ENCODE peak calls at places on chromosomes 11 and 22, in ten cellular contexts. One of them, this sample, is unnamed.

GRCh38 chr22:24775769-24776492 is 1.4 kb upstream of the PIWIL3 start:
- DNase-seq in EL: peak
- DNase-seq in astrocyte of the hippocampus: no peak
- DNase-seq in amygdala: no peak
- DNase-seq in AG20443: no peak
- DNase-seq in activated T-cell treated with anti-CD3 and anti-CD28 coated beads for 24 hours: no peak
- DNase-seq in A549: no peak
- DNase-seq in chondrocyte: no peak
- DNase-seq in body of pancreas: no peak
- DNase-seq in RWPE1: no peak
- DNase-seq in this sample: peak

GRCh38 chr22:23256986-23257888 is 76.9 kb downstream of the BCR start:
- DNase-seq in EL: peak
- DNase-seq in astrocyte of the hippocampus: no peak
- DNase-seq in amygdala: no peak
- DNase-seq in AG20443: peak
- DNase-seq in activated T-cell treated with anti-CD3 and anti-CD28 coated beads for 24 hours: no peak
- DNase-seq in A549: no peak
- DNase-seq in chondrocyte: no peak
- DNase-seq in body of pancreas: peak
- DNase-seq in RWPE1: peak
- DNase-seq in this sample: peak

GRCh38 chr11:111606986-111607385 is 4.7 kb downstream of the SIK2 start:
- DNase-seq in EL: peak
- DNase-seq in astrocyte of the hippocampus: no peak
- DNase-seq in amygdala: no peak
- DNase-seq in AG20443: no peak
- DNase-seq in activated T-cell treated with anti-CD3 and anti-CD28 coated beads for 24 hours: no peak
- DNase-seq in A549: no peak
- DNase-seq in chondrocyte: no peak
- DNase-seq in body of pancreas: no peak
- DNase-seq in RWPE1: no peak
- DNase-seq in this sample: no peak

GRCh38 chr11:86487670-86488069 is 113.0 kb downstream of the CCDC81 start:
- DNase-seq in EL: no peak
- DNase-seq in astrocyte of the hippocampus: no peak
- DNase-seq in amygdala: no peak
- DNase-seq in AG20443: no peak
- DNase-seq in activated T-cell treated with anti-CD3 and anti-CD28 coated beads for 24 hours: no peak
- DNase-seq in A549: no peak
- DNase-seq in chondrocyte: no peak
- DNase-seq in body of pancreas: no peak
- DNase-seq in RWPE1: no peak
- DNase-seq in this sample: no peak

GRCh38 chr22:44384563-44384940 is 71.8 kb upstream of the SHISAL1 start:
- DNase-seq in EL: no peak
- DNase-seq in astrocyte of the hippocampus: no peak
- DNase-seq in amygdala: no peak
- DNase-seq in AG20443: no peak
- DNase-seq in activated T-cell treated with anti-CD3 and anti-CD28 coated beads for 24 hours: no peak
- DNase-seq in A549: no peak
- DNase-seq in chondrocyte: peak
- DNase-seq in body of pancreas: no peak
- DNase-seq in RWPE1: no peak
- DNase-seq in this sample: no peak

GRCh38 chr22:41975299-41976069 is 6.2 kb downstream of the SEPTIN3 start:
- DNase-seq in EL: no peak
- DNase-seq in astrocyte of the hippocampus: no peak
- DNase-seq in amygdala: no peak
- DNase-seq in AG20443: no peak
- DNase-seq in activated T-cell treated with anti-CD3 and anti-CD28 coated beads for 24 hours: no peak
- DNase-seq in A549: no peak
- DNase-seq in chondrocyte: no peak
- DNase-seq in body of pancreas: no peak
- DNase-seq in RWPE1: no peak
- DNase-seq in this sample: no peak

GRCh38 chr22:46576556-46577351 is 39.3 kb upstream of the CELSR1 start:
- DNase-seq in EL: peak
- DNase-seq in astrocyte of the hippocampus: peak
- DNase-seq in amygdala: no peak
- DNase-seq in AG20443: peak
- DNase-seq in activated T-cell treated with anti-CD3 and anti-CD28 coated beads for 24 hours: peak
- DNase-seq in A549: peak
- DNase-seq in chondrocyte: peak
- DNase-seq in body of pancreas: peak
- DNase-seq in RWPE1: peak
- DNase-seq in this sample: peak

GRCh38 chr11:134686418-134686817 is 274.4 kb upstream of the B3GAT1 start:
- DNase-seq in EL: no peak
- DNase-seq in astrocyte of the hippocampus: peak
- DNase-seq in amygdala: no peak
- DNase-seq in AG20443: no peak
- DNase-seq in activated T-cell treated with anti-CD3 and anti-CD28 coated beads for 24 hours: no peak
- DNase-seq in A549: no peak
- DNase-seq in chondrocyte: no peak
- DNase-seq in body of pancreas: no peak
- DNase-seq in RWPE1: no peak
- DNase-seq in this sample: no peak

GRCh38 chr22:49966716-49967332 is 6.3 kb downstream of the PIM3 start:
- DNase-seq in EL: no peak
- DNase-seq in astrocyte of the hippocampus: peak
- DNase-seq in amygdala: no peak
- DNase-seq in AG20443: no peak
- DNase-seq in activated T-cell treated with anti-CD3 and anti-CD28 coated beads for 24 hours: no peak
- DNase-seq in A549: no peak
- DNase-seq in chondrocyte: no peak
- DNase-seq in body of pancreas: peak
- DNase-seq in RWPE1: no peak
- DNase-seq in this sample: no peak

GRCh38 chr11:13120691-13121090 is 111.6 kb downstream of the RASSF10 start:
- DNase-seq in EL: peak
- DNase-seq in astrocyte of the hippocampus: no peak
- DNase-seq in amygdala: no peak
- DNase-seq in AG20443: no peak
- DNase-seq in activated T-cell treated with anti-CD3 and anti-CD28 coated beads for 24 hours: no peak
- DNase-seq in A549: no peak
- DNase-seq in chondrocyte: no peak
- DNase-seq in body of pancreas: no peak
- DNase-seq in RWPE1: peak
- DNase-seq in this sample: peak

GRCh38 chr11:78256962-78257361 is 68.2 kb downstream of the USP35 start:
- DNase-seq in EL: peak
- DNase-seq in astrocyte of the hippocampus: peak
- DNase-seq in amygdala: no peak
- DNase-seq in AG20443: peak
- DNase-seq in activated T-cell treated with anti-CD3 and anti-CD28 coated beads for 24 hours: no peak
- DNase-seq in A549: no peak
- DNase-seq in chondrocyte: no peak
- DNase-seq in body of pancreas: peak
- DNase-seq in RWPE1: no peak
- DNase-seq in this sample: peak

GRCh38 chr22:50200333-50201190 is at the start of gene SELENOO:
- DNase-seq in EL: peak
- DNase-seq in astrocyte of the hippocampus: peak
- DNase-seq in amygdala: peak
- DNase-seq in AG20443: peak
- DNase-seq in activated T-cell treated with anti-CD3 and anti-CD28 coated beads for 24 hours: peak
- DNase-seq in A549: peak
- DNase-seq in chondrocyte: no peak
- DNase-seq in body of pancreas: peak
- DNase-seq in RWPE1: peak
- DNase-seq in this sample: peak

GRCh38 chr22:41341990-41342389 is 39.8 kb upstream of the TEF start:
- DNase-seq in EL: no peak
- DNase-seq in astrocyte of the hippocampus: no peak
- DNase-seq in amygdala: no peak
- DNase-seq in AG20443: no peak
- DNase-seq in activated T-cell treated with anti-CD3 and anti-CD28 coated beads for 24 hours: peak
- DNase-seq in A549: no peak
- DNase-seq in chondrocyte: no peak
- DNase-seq in body of pancreas: no peak
- DNase-seq in RWPE1: no peak
- DNase-seq in this sample: no peak

GRCh38 chr11:92782806-92783205 is 186.6 kb upstream of the MTNR1B start:
- DNase-seq in EL: no peak
- DNase-seq in astrocyte of the hippocampus: peak
- DNase-seq in amygdala: no peak
- DNase-seq in AG20443: no peak
- DNase-seq in activated T-cell treated with anti-CD3 and anti-CD28 coated beads for 24 hours: no peak
- DNase-seq in A549: no peak
- DNase-seq in chondrocyte: no peak
- DNase-seq in body of pancreas: no peak
- DNase-seq in RWPE1: no peak
- DNase-seq in this sample: no peak

GRCh38 chr11:86502137-86502536 is 127.5 kb downstream of the CCDC81 start:
- DNase-seq in EL: no peak
- DNase-seq in astrocyte of the hippocampus: no peak
- DNase-seq in amygdala: no peak
- DNase-seq in AG20443: no peak
- DNase-seq in activated T-cell treated with anti-CD3 and anti-CD28 coated beads for 24 hours: no peak
- DNase-seq in A549: no peak
- DNase-seq in chondrocyte: no peak
- DNase-seq in body of pancreas: no peak
- DNase-seq in RWPE1: no peak
- DNase-seq in this sample: peak

GRCh38 chr11:112163875-112164521 is at the start of gene IL18:
- DNase-seq in EL: no peak
- DNase-seq in astrocyte of the hippocampus: no peak
- DNase-seq in amygdala: peak
- DNase-seq in AG20443: peak
- DNase-seq in activated T-cell treated with anti-CD3 and anti-CD28 coated beads for 24 hours: no peak
- DNase-seq in A549: peak
- DNase-seq in chondrocyte: no peak
- DNase-seq in body of pancreas: peak
- DNase-seq in RWPE1: peak
- DNase-seq in this sample: peak

GRCh38 chr11:65529475-65530156 is 4.7 kb downstream of the SCYL1 start:
- DNase-seq in EL: no peak
- DNase-seq in astrocyte of the hippocampus: no peak
- DNase-seq in amygdala: no peak
- DNase-seq in AG20443: no peak
- DNase-seq in activated T-cell treated with anti-CD3 and anti-CD28 coated beads for 24 hours: no peak
- DNase-seq in A549: no peak
- DNase-seq in chondrocyte: no peak
- DNase-seq in body of pancreas: no peak
- DNase-seq in RWPE1: no peak
- DNase-seq in this sample: no peak

GRCh38 chr11:76219243-76219642 is 12.9 kb upstream of the WNT11 start:
- DNase-seq in EL: no peak
- DNase-seq in astrocyte of the hippocampus: no peak
- DNase-seq in amygdala: no peak
- DNase-seq in AG20443: no peak
- DNase-seq in activated T-cell treated with anti-CD3 and anti-CD28 coated beads for 24 hours: no peak
- DNase-seq in A549: no peak
- DNase-seq in chondrocyte: no peak
- DNase-seq in body of pancreas: no peak
- DNase-seq in RWPE1: no peak
- DNase-seq in this sample: no peak

GRCh38 chr11:31199403-31199802 is 170.1 kb downstream of the DCDC1 start:
- DNase-seq in EL: no peak
- DNase-seq in astrocyte of the hippocampus: peak
- DNase-seq in amygdala: no peak
- DNase-seq in AG20443: no peak
- DNase-seq in activated T-cell treated with anti-CD3 and anti-CD28 coated beads for 24 hours: no peak
- DNase-seq in A549: no peak
- DNase-seq in chondrocyte: no peak
- DNase-seq in body of pancreas: no peak
- DNase-seq in RWPE1: no peak
- DNase-seq in this sample: no peak

GRCh38 chr11:12232819-12233601 is 122.6 kb downstream of the MICAL2 start:
- DNase-seq in EL: peak
- DNase-seq in astrocyte of the hippocampus: peak
- DNase-seq in amygdala: no peak
- DNase-seq in AG20443: peak
- DNase-seq in activated T-cell treated with anti-CD3 and anti-CD28 coated beads for 24 hours: no peak
- DNase-seq in A549: peak
- DNase-seq in chondrocyte: no peak
- DNase-seq in body of pancreas: no peak
- DNase-seq in RWPE1: peak
- DNase-seq in this sample: peak

GRCh38 chr11:78190871-78191538 is 2.3 kb downstream of the USP35 start:
- DNase-seq in EL: no peak
- DNase-seq in astrocyte of the hippocampus: no peak
- DNase-seq in amygdala: no peak
- DNase-seq in AG20443: no peak
- DNase-seq in activated T-cell treated with anti-CD3 and anti-CD28 coated beads for 24 hours: no peak
- DNase-seq in A549: no peak
- DNase-seq in chondrocyte: no peak
- DNase-seq in body of pancreas: peak
- DNase-seq in RWPE1: no peak
- DNase-seq in this sample: no peak

GRCh38 chr22:32905400-32905799 is 103.9 kb downstream of the TIMP3 start:
- DNase-seq in EL: no peak
- DNase-seq in astrocyte of the hippocampus: peak
- DNase-seq in amygdala: no peak
- DNase-seq in AG20443: no peak
- DNase-seq in activated T-cell treated with anti-CD3 and anti-CD28 coated beads for 24 hours: no peak
- DNase-seq in A549: no peak
- DNase-seq in chondrocyte: no peak
- DNase-seq in body of pancreas: no peak
- DNase-seq in RWPE1: no peak
- DNase-seq in this sample: no peak

GRCh38 chr11:74636633-74637184 is 44.3 kb downstream of the POLD3 start:
- DNase-seq in EL: peak
- DNase-seq in astrocyte of the hippocampus: peak
- DNase-seq in amygdala: no peak
- DNase-seq in AG20443: peak
- DNase-seq in activated T-cell treated with anti-CD3 and anti-CD28 coated beads for 24 hours: no peak
- DNase-seq in A549: peak
- DNase-seq in chondrocyte: no peak
- DNase-seq in body of pancreas: no peak
- DNase-seq in RWPE1: peak
- DNase-seq in this sample: peak

GRCh38 chr11:107999759-108000455 is 8.8 kb upstream of the CUL5 start:
- DNase-seq in EL: peak
- DNase-seq in astrocyte of the hippocampus: peak
- DNase-seq in amygdala: no peak
- DNase-seq in AG20443: peak
- DNase-seq in activated T-cell treated with anti-CD3 and anti-CD28 coated beads for 24 hours: no peak
- DNase-seq in A549: peak
- DNase-seq in chondrocyte: no peak
- DNase-seq in body of pancreas: peak
- DNase-seq in RWPE1: peak
- DNase-seq in this sample: peak

GRCh38 chr11:119205080-119205479 is 1.1 kb upstream of the CBL start:
- DNase-seq in EL: no peak
- DNase-seq in astrocyte of the hippocampus: no peak
- DNase-seq in amygdala: no peak
- DNase-seq in AG20443: no peak
- DNase-seq in activated T-cell treated with anti-CD3 and anti-CD28 coated beads for 24 hours: no peak
- DNase-seq in A549: no peak
- DNase-seq in chondrocyte: peak
- DNase-seq in body of pancreas: no peak
- DNase-seq in RWPE1: no peak
- DNase-seq in this sample: no peak

GRCh38 chr11:78801161-78801884 is 226.7 kb upstream of the NARS2 start:
- DNase-seq in EL: peak
- DNase-seq in astrocyte of the hippocampus: peak
- DNase-seq in amygdala: no peak
- DNase-seq in AG20443: peak
- DNase-seq in activated T-cell treated with anti-CD3 and anti-CD28 coated beads for 24 hours: no peak
- DNase-seq in A549: no peak
- DNase-seq in chondrocyte: no peak
- DNase-seq in body of pancreas: peak
- DNase-seq in RWPE1: no peak
- DNase-seq in this sample: peak

This sample was measured in epithelial cell of esophagus.